ENCODE peak calls at places on chromosome 6, in four cellular contexts. I is brain microvascular endothelial cell, N is hepatocyte, R is body of pancreas. M is an unnamed sample.

GRCh38 chr6:52725133-52725529 is 38.1 kb downstream of the GSTA2 start:
- DNase-seq in I (no peak), N (peak; percentile 68), R (peak; percentile 74), M (no peak)

GRCh38 chr6:52725530-52726192 is 37.6 kb downstream of the GSTA2 start:
- DNase-seq in I (no peak), R (peak; percentile 72), N (peak; percentile 71), M (no peak)

GRCh38 chr6:153568601-153569000 is 437.5 kb upstream of the RGS17 start:
- DNase-seq in N (no peak), I (peak; percentile 42), R (no peak), M (no peak)

GRCh38 chr6:37083243-37084138 is 78.0 kb downstream of the FGD2 start:
- DNase-seq in N (peak; percentile 81), R (peak; percentile 70), I (peak; percentile 18), M (peak; percentile 90)

GRCh38 chr6:56517155-56517745 is 125.4 kb downstream of the DST start:
- DNase-seq in R (no peak), N (no peak), I (no peak), M (no peak)

GRCh38 chr6:51844391-51844735 is 243.1 kb downstream of the PKHD1 start:
- DNase-seq in N (peak; percentile 16), R (no peak), I (no peak), M (no peak)

GRCh38 chr6:34934516-34934915 is 45.5 kb downstream of the ANKS1A start:
- DNase-seq in R (peak; percentile 92), I (no peak), N (peak; percentile 66), M (peak; percentile 91)

GRCh38 chr6:135576055-135576454 is 78.5 kb upstream of the AHI1 start:
- DNase-seq in R (no peak), N (no peak), I (peak; percentile 50), M (no peak)

GRCh38 chr6:7976485-7977010 is 66.0 kb upstream of the TXNDC5 start:
- DNase-seq in N (no peak), I (no peak), R (no peak), M (no peak)

GRCh38 chr6:146153040-146153758 is 124.3 kb downstream of the GRM1 start:
- DNase-seq in N (no peak), I (no peak), R (no peak), M (no peak)

GRCh38 chr6:45445749-45446454 is 68.2 kb upstream of the SUPT3H start:
- DNase-seq in I (peak; percentile 98), R (peak; percentile 82), N (peak; percentile 91), M (peak; percentile 60)

GRCh38 chr6:26064619-26065257 is 22.5 kb upstream of the HFE start:
- DNase-seq in R (peak; percentile 39), N (peak; percentile 70), I (peak; percentile 29), M (no peak)

GRCh38 chr6:26068036-26068435 is 19.2 kb upstream of the HFE start:
- DNase-seq in R (no peak), I (no peak), N (no peak), M (no peak)

GRCh38 chr6:26071135-26071534 is 16.1 kb upstream of the HFE start:
- DNase-seq in R (peak; percentile 66), N (no peak), I (no peak), M (no peak)

GRCh38 chr6:26067367-26067766 is 19.9 kb upstream of the HFE start:
- DNase-seq in I (no peak), R (no peak), N (no peak), M (no peak)

DNA sequence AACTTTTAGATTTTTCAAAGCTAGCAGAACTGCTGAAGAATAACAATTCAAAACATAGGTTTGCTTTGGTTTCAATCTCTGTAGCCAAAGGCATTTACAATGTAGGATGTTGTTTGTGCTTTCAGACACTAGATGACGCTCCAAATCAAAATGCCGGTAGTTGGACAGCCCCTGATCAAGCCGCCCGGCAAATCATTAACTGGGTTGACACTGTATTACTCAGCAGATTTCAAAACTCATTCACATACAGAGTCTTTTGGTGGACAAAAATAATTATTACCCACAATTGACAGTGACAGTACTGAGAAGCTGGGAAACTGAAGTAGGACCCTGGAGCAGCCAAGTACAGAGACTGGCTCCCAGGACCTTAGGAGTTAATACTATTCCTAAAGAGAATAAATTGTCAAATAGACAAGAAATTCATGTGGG is 21.3 kb upstream of the HFE start:
- DNase-seq in R (peak; percentile 88), N (peak; percentile 89), I (peak; percentile 79), M (peak; percentile 57)
- TF ChIP-seq CTCF in R (peak; percentile 79), N (peak; percentile 94), I (peak; percentile 84), M (peak; percentile 68)

GRCh38 chr6:108132863-108133262 is 33.0 kb upstream of the NR2E1 start:
- DNase-seq in I (no peak), R (no peak), N (no peak), M (no peak)
- H3K27me3 ChIP-seq in I (no peaks in the 10 kb centered on the region), R (no peaks in the 10 kb centered on the region), N (no peaks in the 10 kb centered on the region), M (peaks cover 74% of the 10 kb centered on the region)

GRCh38 chr6:42692151-42692911 is 30.1 kb downstream of the PRPH2 start:
- DNase-seq in N (no peak), I (peak; percentile 82), R (no peak), M (no peak)
- H3K36me3 ChIP-seq in N (peaks cover 6% of the 10 kb centered on the region), I (peaks cover 26% of the 10 kb centered on the region), R (no peaks in the 10 kb centered on the region), M (peaks cover 79% of the 10 kb centered on the region)

GRCh38 chr6:4846387-4846786 is 70.2 kb downstream of the CDYL start:
- DNase-seq in R (no peak), N (no peak), I (no peak), M (no peak)

GRCh38 chr6:4849214-4849613 is 73.0 kb downstream of the CDYL start:
- DNase-seq in N (no peak), I (no peak), R (no peak), M (no peak)

GRCh38 chr6:4851035-4851434 is 74.8 kb downstream of the CDYL start:
- DNase-seq in I (no peak), R (no peak), N (no peak), M (no peak)

GRCh38 chr6:4849628-4850027 is 73.4 kb downstream of the CDYL start:
- DNase-seq in I (no peak), N (no peak), R (no peak), M (no peak)

GRCh38 chr6:4848382-4849068 is 72.3 kb downstream of the CDYL start:
- DNase-seq in N (peak; percentile 55), I (no peak), R (no peak), M (peak; percentile 24)
- TF ChIP-seq CTCF in N (peak; percentile 43), I (peak; percentile 65), R (peak; percentile 18), M (peak; percentile 50)

GRCh38 chr6:108627692-108628565 is 67.2 kb downstream of the FOXO3 start:
- DNase-seq in R (no peak), N (no peak), I (peak; percentile 31), M (no peak)
- H3K27me3 ChIP-seq in R (no peaks in the 10 kb centered on the region), N (no peaks in the 10 kb centered on the region), I (no peaks in the 10 kb centered on the region), M (no peaks in the 10 kb centered on the region)

DNA sequence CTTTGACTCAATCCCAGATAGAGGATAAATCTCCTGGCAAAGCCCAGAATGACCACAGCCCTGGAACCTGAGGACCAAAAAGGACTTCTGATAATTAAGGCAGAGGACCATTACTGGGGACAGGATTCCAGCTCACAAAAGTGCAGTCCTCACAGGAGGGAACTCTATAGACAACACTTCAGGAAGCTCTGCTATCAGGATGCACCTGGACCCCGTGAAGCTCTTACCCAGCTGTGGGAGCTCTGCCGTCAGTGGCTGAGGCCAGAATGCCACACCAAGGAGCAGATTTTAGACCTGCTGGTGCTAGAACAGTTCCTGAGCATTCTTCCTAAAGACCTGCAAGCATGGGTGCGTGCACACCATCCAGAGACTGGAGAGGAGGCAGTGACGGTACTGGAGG is 987 bp downstream of the ZSCAN16 start:
- DNase-seq in I (no peak), N (no peak), R (no peak), M (no peak)
- H3K36me3 ChIP-seq in I (peaks cover 18% of the 10 kb centered on the region), N (no peaks in the 10 kb centered on the region), R (peaks cover under 1% of the 10 kb centered on the region), M (peaks cover 63% of the 10 kb centered on the region)

DNA sequence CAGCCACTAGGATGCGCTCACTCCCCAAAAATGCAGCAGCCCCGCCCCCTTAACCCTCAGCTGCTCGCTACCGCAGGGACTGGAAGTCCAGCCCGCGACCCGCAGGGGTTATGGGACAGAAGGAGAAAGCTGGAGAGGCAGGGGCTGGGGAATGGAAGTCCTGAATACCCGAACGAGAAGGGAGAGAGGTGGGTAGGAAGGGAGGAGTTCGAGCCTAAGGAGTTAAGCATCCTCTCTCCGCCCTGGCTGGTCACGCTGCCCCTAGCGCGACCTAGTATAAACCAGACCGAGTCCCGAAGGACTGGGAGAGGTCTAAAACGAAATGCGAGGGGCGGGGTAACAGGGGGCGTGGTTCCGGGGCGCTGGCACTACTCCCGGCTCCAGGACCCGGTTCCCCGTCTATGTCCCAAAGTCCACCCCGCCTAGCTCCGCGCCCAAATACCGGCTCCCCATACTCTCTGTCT is 448 bp upstream of the DDAH2 start:
- DNase-seq in N (peak; percentile 93), R (peak; percentile 85), I (peak; percentile 83), M (peak; percentile 93)
- TF ChIP-seq CTCF in N (no peak), R (no peak), I (no peak), M (peak; percentile 66)

GRCh38 chr6:28212510-28213212 is 12.4 kb upstream of the ZSCAN9 start:
- DNase-seq in R (peak; percentile 64), I (peak; percentile 85), N (peak; percentile 62), M (no peak)

GRCh38 chr6:28209753-28210535 is 15.1 kb upstream of the ZSCAN9 start:
- DNase-seq in I (no peak), R (no peak), N (no peak), M (no peak)

GRCh38 chr6:28215425-28215824 is 9.7 kb upstream of the ZSCAN9 start:
- DNase-seq in N (no peak), I (no peak), R (no peak), M (no peak)

GRCh38 chr6:28211840-28212509 is 13.1 kb upstream of the ZSCAN9 start:
- DNase-seq in R (no peak), N (no peak), I (no peak), M (no peak)

GRCh38 chr6:28213213-28213523 is 11.9 kb upstream of the ZSCAN9 start:
- DNase-seq in R (no peak), I (no peak), N (no peak), M (no peak)
- H3K27me3 ChIP-seq in R (peaks cover 24% of the 10 kb centered on the region), I (peaks cover 5% of the 10 kb centered on the region), N (peaks cover 81% of the 10 kb centered on the region), M (peaks cover 83% of the 10 kb centered on the region)

DNA sequence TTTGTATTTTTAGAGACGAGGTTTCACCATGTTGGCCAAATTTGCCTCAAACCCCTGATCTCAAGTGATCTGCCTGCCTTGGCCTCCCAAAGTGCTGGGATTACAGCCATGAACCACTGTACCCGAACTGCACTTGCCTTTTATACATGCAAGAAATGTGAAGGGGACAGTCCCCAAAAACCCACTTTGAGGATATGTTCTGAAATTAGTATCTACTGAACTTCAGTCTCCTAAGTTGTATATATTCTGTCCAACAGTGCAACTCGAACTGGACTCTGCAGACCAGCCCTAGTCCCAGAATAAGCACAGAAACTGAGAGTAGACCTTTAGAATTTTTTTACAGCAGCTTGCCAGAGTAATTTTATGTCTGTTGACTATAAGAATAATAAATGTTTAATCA is 28.5 kb downstream of the BACH2 start:
- DNase-seq in N (no peak), R (no peak), I (no peak), M (no peak)
- H3K36me3 ChIP-seq in N (no peaks in the 10 kb centered on the region), R (no peaks in the 10 kb centered on the region), I (no peaks in the 10 kb centered on the region), M (no peaks in the 10 kb centered on the region)